ENCODE peak calls at places on chromosome 19, in five cellular contexts. One of them, this sample, is unnamed.

GRCh38 chr19:52070496-52070895 is 21.9 kb upstream of the ZNF432 start:
- DNase-seq in kidney: no peak
- DNase-seq in thoracic aorta: no peak
- DNase-seq in AG09319: no peak
- DNase-seq in fibroblast of the aortic adventitia: peak
- DNase-seq in this sample: no peak

GRCh38 chr19:55247621-55248099 is 11.2 kb downstream of the PPP6R1 start:
- DNase-seq in kidney: peak
- DNase-seq in thoracic aorta: no peak
- DNase-seq in AG09319: peak
- DNase-seq in fibroblast of the aortic adventitia: peak
- DNase-seq in this sample: no peak

GRCh38 chr19:16274466-16274865 is 50.2 kb upstream of the KLF2 start:
- DNase-seq in kidney: no peak
- DNase-seq in thoracic aorta: no peak
- DNase-seq in AG09319: no peak
- DNase-seq in fibroblast of the aortic adventitia: peak
- DNase-seq in this sample: no peak

GRCh38 chr19:30630289-30631034 is 258.3 kb downstream of the ZNF536 start:
- DNase-seq in kidney: no peak
- DNase-seq in thoracic aorta: no peak
- DNase-seq in AG09319: no peak
- DNase-seq in fibroblast of the aortic adventitia: no peak
- DNase-seq in this sample: no peak

GRCh38 chr19:48874309-48875135 is 2.3 kb downstream of the PPP1R15A start:
- DNase-seq in kidney: no peak
- DNase-seq in thoracic aorta: no peak
- DNase-seq in AG09319: no peak
- DNase-seq in fibroblast of the aortic adventitia: peak
- DNase-seq in this sample: no peak

GRCh38 chr19:56538761-56539263 is at the start of gene ZFP28:
- DNase-seq in kidney: peak
- DNase-seq in thoracic aorta: peak
- DNase-seq in AG09319: no peak
- DNase-seq in fibroblast of the aortic adventitia: no peak
- DNase-seq in this sample: peak

GRCh38 chr19:805600-806550 is 8.6 kb downstream of the PTBP1 start:
- DNase-seq in kidney: peak
- DNase-seq in thoracic aorta: no peak
- DNase-seq in AG09319: no peak
- DNase-seq in fibroblast of the aortic adventitia: no peak
- DNase-seq in this sample: no peak

GRCh38 chr19:39409207-39409885 is 2.7 kb downstream of the ZFP36 start:
- DNase-seq in kidney: peak
- DNase-seq in thoracic aorta: peak
- DNase-seq in AG09319: no peak
- DNase-seq in fibroblast of the aortic adventitia: no peak
- DNase-seq in this sample: peak

GRCh38 chr19:47305309-47305751 is 4.3 kb upstream of the C5AR1 start:
- DNase-seq in kidney: peak
- DNase-seq in thoracic aorta: peak
- DNase-seq in AG09319: peak
- DNase-seq in fibroblast of the aortic adventitia: peak
- DNase-seq in this sample: peak

DNA sequence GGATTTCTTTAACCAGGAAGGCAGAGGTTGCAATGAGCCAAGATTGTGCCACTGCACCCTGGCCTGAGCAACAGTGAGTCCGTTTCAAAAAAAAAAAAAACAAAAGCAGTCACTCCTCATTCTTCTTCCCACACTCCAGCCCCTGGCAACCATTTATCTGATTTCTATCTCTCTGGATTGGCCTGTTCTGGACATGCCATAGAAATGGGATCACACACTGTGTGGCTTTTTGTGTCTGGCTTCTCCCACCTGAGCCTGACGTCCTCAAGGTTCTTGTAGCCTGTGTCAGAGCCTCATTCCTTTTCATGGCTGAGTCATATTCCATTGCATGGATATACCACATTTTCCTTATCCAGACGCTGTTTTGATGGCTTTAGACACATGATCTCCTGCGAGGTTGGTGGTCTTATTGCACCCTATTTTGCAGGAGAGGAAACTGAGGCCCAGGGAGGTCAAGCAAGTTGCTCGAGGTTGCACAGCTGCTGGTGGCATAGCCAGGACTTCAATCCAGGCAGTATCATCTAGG is 15.8 kb upstream of the FEM1A start:
- DNase-seq in kidney: no peak
- DNase-seq in thoracic aorta: no peak
- DNase-seq in AG09319: no peak
- DNase-seq in fibroblast of the aortic adventitia: no peak
- DNase-seq in this sample: no peak
- TF ChIP-seq CTCF in kidney: no peak
- TF ChIP-seq CTCF in thoracic aorta: no peak
- TF ChIP-seq CTCF in AG09319: no peak
- TF ChIP-seq CTCF in fibroblast of the aortic adventitia: no peak
- TF ChIP-seq CTCF in this sample: no peak

GRCh38 chr19:7534531-7534980 is 961 bp upstream of the PNPLA6 start:
- DNase-seq in kidney: peak
- DNase-seq in thoracic aorta: peak
- DNase-seq in AG09319: peak
- DNase-seq in fibroblast of the aortic adventitia: peak
- DNase-seq in this sample: no peak
- TF ChIP-seq CTCF in kidney: peak
- TF ChIP-seq CTCF in thoracic aorta: no peak
- TF ChIP-seq CTCF in AG09319: peak
- TF ChIP-seq CTCF in fibroblast of the aortic adventitia: no peak
- TF ChIP-seq CTCF in this sample: no peak

GRCh38 chr19:19997656-19998268 is 41.5 kb downstream of the ZNF682 start:
- DNase-seq in kidney: no peak
- DNase-seq in thoracic aorta: no peak
- DNase-seq in AG09319: no peak
- DNase-seq in fibroblast of the aortic adventitia: no peak
- DNase-seq in this sample: no peak
- TF ChIP-seq CTCF in kidney: peak
- TF ChIP-seq CTCF in thoracic aorta: peak
- TF ChIP-seq CTCF in AG09319: peak
- TF ChIP-seq CTCF in fibroblast of the aortic adventitia: peak
- TF ChIP-seq CTCF in this sample: peak

GRCh38 chr19:36093687-36094086 is 17.3 kb upstream of the OVOL3 start:
- DNase-seq in kidney: no peak
- DNase-seq in thoracic aorta: no peak
- DNase-seq in AG09319: no peak
- DNase-seq in fibroblast of the aortic adventitia: peak
- DNase-seq in this sample: no peak
- TF ChIP-seq CTCF in kidney: no peak
- TF ChIP-seq CTCF in thoracic aorta: no peak
- TF ChIP-seq CTCF in AG09319: no peak
- TF ChIP-seq CTCF in fibroblast of the aortic adventitia: no peak
- TF ChIP-seq CTCF in this sample: no peak

GRCh38 chr19:41599175-41599966 is 23.4 kb downstream of the CEACAM21 start:
- DNase-seq in kidney: no peak
- DNase-seq in thoracic aorta: no peak
- DNase-seq in AG09319: no peak
- DNase-seq in fibroblast of the aortic adventitia: no peak
- DNase-seq in this sample: no peak

GRCh38 chr19:41597600-41598041 is 21.7 kb downstream of the CEACAM21 start:
- DNase-seq in kidney: no peak
- DNase-seq in thoracic aorta: no peak
- DNase-seq in AG09319: peak
- DNase-seq in fibroblast of the aortic adventitia: peak
- DNase-seq in this sample: peak

GRCh38 chr19:41595890-41596280 is 19.9 kb downstream of the CEACAM21 start:
- DNase-seq in kidney: no peak
- DNase-seq in thoracic aorta: no peak
- DNase-seq in AG09319: no peak
- DNase-seq in fibroblast of the aortic adventitia: no peak
- DNase-seq in this sample: no peak

GRCh38 chr19:41591951-41592562 is 16.1 kb downstream of the CEACAM21 start:
- DNase-seq in kidney: no peak
- DNase-seq in thoracic aorta: no peak
- DNase-seq in AG09319: no peak
- DNase-seq in fibroblast of the aortic adventitia: no peak
- DNase-seq in this sample: no peak

GRCh38 chr19:41595258-41595889 is 19.4 kb downstream of the CEACAM21 start:
- DNase-seq in kidney: no peak
- DNase-seq in thoracic aorta: no peak
- DNase-seq in AG09319: peak
- DNase-seq in fibroblast of the aortic adventitia: peak
- DNase-seq in this sample: peak
- TF ChIP-seq CTCF in kidney: peak
- TF ChIP-seq CTCF in thoracic aorta: no peak
- TF ChIP-seq CTCF in AG09319: peak
- TF ChIP-seq CTCF in fibroblast of the aortic adventitia: peak
- TF ChIP-seq CTCF in this sample: peak

DNA sequence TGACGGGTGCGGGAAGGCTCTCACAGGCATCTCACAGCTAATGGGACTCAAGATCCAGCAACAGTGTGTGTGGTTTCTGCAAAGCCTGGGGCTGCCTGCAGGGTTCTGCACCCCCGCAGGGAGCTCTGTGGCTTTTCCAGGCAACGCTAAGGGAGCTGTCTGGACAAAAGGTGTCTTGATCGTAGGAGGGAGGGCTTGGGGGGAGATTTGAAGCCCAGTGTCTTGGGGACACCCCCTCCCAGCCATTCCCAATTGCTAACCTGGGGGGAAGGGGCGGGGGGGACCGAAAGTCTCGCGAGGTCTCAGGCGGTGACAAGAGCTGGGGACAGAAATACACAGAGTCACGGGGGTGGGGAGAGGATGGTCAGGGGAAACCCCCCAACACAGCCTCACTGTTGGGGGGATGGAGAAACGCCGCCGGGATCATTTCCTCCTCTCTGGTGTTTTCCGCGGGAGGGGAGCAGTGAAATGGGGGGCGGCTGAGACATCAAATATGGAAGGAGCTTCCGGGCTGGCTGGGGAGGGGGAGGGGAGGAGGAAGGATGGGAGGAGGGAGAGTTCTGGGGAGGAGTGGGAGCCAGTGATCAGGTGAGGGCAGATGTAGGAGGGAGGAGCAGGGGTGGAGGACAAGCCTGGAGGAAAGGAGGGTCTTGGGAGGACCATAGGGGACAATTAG is 13.3 kb downstream of the KCNC3 start:
- DNase-seq in kidney: no peak
- DNase-seq in thoracic aorta: no peak
- DNase-seq in AG09319: no peak
- DNase-seq in fibroblast of the aortic adventitia: no peak
- DNase-seq in this sample: no peak
- TF ChIP-seq CTCF in kidney: no peak
- TF ChIP-seq CTCF in thoracic aorta: no peak
- TF ChIP-seq CTCF in AG09319: no peak
- TF ChIP-seq CTCF in fibroblast of the aortic adventitia: no peak
- TF ChIP-seq CTCF in this sample: no peak

DNA sequence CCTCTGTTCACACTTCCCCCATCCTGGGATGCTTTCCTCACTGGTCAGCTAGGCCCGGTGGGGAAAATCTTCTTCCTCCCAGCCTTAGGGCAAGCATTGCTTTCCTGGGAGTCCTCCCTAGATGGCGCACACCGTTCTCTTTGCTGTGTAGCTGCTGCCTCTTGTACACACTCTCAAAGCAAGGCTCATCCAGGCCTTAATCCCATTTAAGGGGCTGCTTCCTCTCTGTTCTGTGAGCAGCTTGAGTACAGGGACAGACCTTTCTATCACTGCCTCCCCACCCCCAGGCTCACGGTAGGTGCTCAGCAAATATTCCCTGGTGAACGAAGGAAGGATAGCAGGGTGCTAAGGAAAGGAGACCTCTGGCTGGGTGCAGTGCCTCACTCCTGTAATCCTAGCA is 11.0 kb downstream of the SLC7A10 start:
- DNase-seq in kidney: no peak
- DNase-seq in thoracic aorta: no peak
- DNase-seq in AG09319: no peak
- DNase-seq in fibroblast of the aortic adventitia: peak
- DNase-seq in this sample: no peak
- TF ChIP-seq CTCF in kidney: no peak
- TF ChIP-seq CTCF in thoracic aorta: no peak
- TF ChIP-seq CTCF in AG09319: peak
- TF ChIP-seq CTCF in fibroblast of the aortic adventitia: no peak
- TF ChIP-seq CTCF in this sample: no peak